ENCODE peak calls at places on chromosomes 16 and 17, in seven cellular contexts. B, C, K, G, X, T and R are unnamed samples.

GRCh38 chr17:80209765-80210164 is 10.4 kb downstream of the SGSH start:
- DNase-seq in C (no peak), K (no peak), G (no peak), B (no peak), T (no peak), X (no peak), R (no peak)

GRCh38 chr16:63312343-63312742 is 1276.1 kb upstream of the CDH8 start:
- DNase-seq in B (no peak), K (no peak), C (no peak), G (no peak), T (no peak), X (no peak), R (no peak)

GRCh38 chr16:57941016-57941656 is 29.8 kb downstream of the CNGB1 start:
- DNase-seq in G (peak), K (no peak), C (no peak), T (peak), B (peak), X (no peak), R (peak)

GRCh38 chr17:75848523-75849303 is 4.5 kb upstream of the UNC13D start:
- DNase-seq in K (peak), T (peak), X (peak), B (peak), C (peak), G (peak), R (peak)

GRCh38 chr17:65917560-65917959 is 274.4 kb downstream of the CEP112 start:
- DNase-seq in C (no peak), K (no peak), T (no peak), B (no peak), G (no peak), X (no peak), R (no peak)

GRCh38 chr16:16127469-16128116 is 95.7 kb downstream of the ABCC6 start:
- DNase-seq in T (peak), K (peak), X (peak), B (peak), C (peak), G (peak), R (peak)

GRCh38 chr17:16322636-16323035 is 30.6 kb downstream of the CENPV start:
- DNase-seq in K (no peak), X (no peak), B (no peak), G (peak), T (no peak), C (no peak), R (no peak)

GRCh38 chr16:17365211-17365541 is 105.6 kb downstream of the XYLT1 start:
- DNase-seq in X (no peak), G (no peak), C (no peak), B (no peak), T (no peak), K (no peak), R (no peak)

GRCh38 chr16:55625843-55626242 is 29.9 kb upstream of the SLC6A2 start:
- DNase-seq in K (no peak), C (no peak), G (no peak), B (no peak), X (no peak), T (no peak), R (no peak)

GRCh38 chr17:66240630-66241029 is 11.4 kb upstream of the APOH start:
- DNase-seq in C (no peak), T (no peak), X (no peak), G (no peak), B (no peak), K (no peak), R (peak)

GRCh38 chr16:50102046-50102756 is 36.4 kb downstream of the HEATR3 start:
- DNase-seq in C (no peak), X (no peak), K (no peak), G (no peak), T (no peak), B (no peak), R (peak)

GRCh38 chr17:8189041-8189710 is 804 bp downstream of the BORCS6 start:
- DNase-seq in X (no peak), T (no peak), K (no peak), B (no peak), G (no peak), C (peak), R (no peak)

GRCh38 chr16:525520-526180 is 1.9 kb upstream of the CAPN15 start:
- DNase-seq in G (peak), K (no peak), C (no peak), B (peak), T (peak), X (no peak), R (peak)

GRCh38 chr16:11423315-11424117 is 78.3 kb downstream of the RMI2 start:
- DNase-seq in B (no peak), X (peak), T (no peak), K (no peak), C (no peak), G (no peak), R (no peak)

GRCh38 chr16:65965632-65966031 is 400.9 kb upstream of the CDH5 start:
- DNase-seq in B (no peak), K (no peak), T (no peak), X (no peak), G (no peak), C (no peak), R (peak)

GRCh38 chr17:78895322-78895721 is 7.7 kb downstream of the CEP295NL start:
- DNase-seq in K (peak), B (no peak), X (no peak), T (no peak), C (no peak), G (no peak), R (no peak)

GRCh38 chr17:44400226-44400847 is 10.9 kb upstream of the ITGA2B start:
- DNase-seq in B (no peak), T (no peak), X (peak), C (peak), K (no peak), G (peak), R (peak)

GRCh38 chr17:78234261-78234865 is 2.9 kb downstream of the TMEM235 start:
- DNase-seq in G (no peak), T (no peak), B (no peak), X (no peak), K (no peak), C (no peak), R (no peak)

GRCh38 chr16:53094013-53094630 is 39.3 kb downstream of the CHD9 start:
- DNase-seq in B (peak), X (peak), K (peak), G (no peak), T (peak), C (no peak), R (peak)

GRCh38 chr16:50396770-50397525 is 28.2 kb upstream of the BRD7 start:
- DNase-seq in C (no peak), T (no peak), B (peak), X (no peak), G (no peak), K (no peak), R (peak)

GRCh38 chr16:62639890-62640289 is 603.7 kb upstream of the CDH8 start:
- DNase-seq in T (no peak), B (no peak), K (no peak), G (no peak), C (no peak), X (no peak), R (no peak)

GRCh38 chr16:10308305-10309193 is 77.3 kb upstream of the ATF7IP2 start:
- DNase-seq in X (no peak), T (peak), C (no peak), B (no peak), G (no peak), K (no peak), R (peak)

GRCh38 chr17:7328840-7329359 is at the start of gene NEURL4:
- DNase-seq in C (no peak), K (no peak), T (no peak), B (no peak), X (peak), G (no peak), R (peak)

GRCh38 chr16:10564591-10564990 is 15.8 kb downstream of the EMP2 start:
- DNase-seq in G (no peak), C (no peak), B (no peak), X (no peak), K (no peak), T (no peak), R (no peak)

GRCh38 chr17:13410874-13411273 is 190.9 kb downstream of the HS3ST3A1 start:
- DNase-seq in C (no peak), T (no peak), G (peak), X (no peak), K (no peak), B (no peak), R (peak)

GRCh38 chr17:64357191-64357981 is 33.3 kb downstream of the PECAM1 start:
- DNase-seq in T (peak), X (no peak), C (no peak), G (peak), B (no peak), K (peak), R (peak)

GRCh38 chr16:73956592-73957495 is 339.8 kb upstream of the PSMD7 start:
- DNase-seq in X (peak), K (no peak), B (peak), T (peak), C (peak), G (peak), R (peak)

GRCh38 chr16:83125999-83126568 is 499.3 kb downstream of the CDH13 start:
- DNase-seq in B (no peak), T (no peak), X (no peak), K (no peak), G (no peak), C (no peak), R (peak)

GRCh38 chr16:75238132-75238852 is 13.1 kb downstream of the BCAR1 start:
- DNase-seq in K (peak), X (no peak), B (peak), G (peak), T (peak), C (peak), R (no peak)

GRCh38 chr16:56163089-56163488 is 28.2 kb upstream of the GNAO1 start:
- DNase-seq in K (no peak), X (no peak), T (no peak), G (no peak), B (no peak), C (no peak), R (no peak)

GRCh38 chr16:3369073-3369472 is 13.4 kb downstream of the OR2C1 start:
- DNase-seq in K (no peak), X (no peak), B (no peak), C (no peak), T (no peak), G (no peak), R (no peak)

GRCh38 chr17:45650601-45651000 is 133.5 kb upstream of the CRHR1 start:
- DNase-seq in X (no peak), T (no peak), G (no peak), K (no peak), C (no peak), B (no peak), R (no peak)
- H3K4me3 ChIP-seq in X (no peak), T (no peak), G (no peak), K (no peak), C (no peak), B (no peak), R (no peak)

DNA sequence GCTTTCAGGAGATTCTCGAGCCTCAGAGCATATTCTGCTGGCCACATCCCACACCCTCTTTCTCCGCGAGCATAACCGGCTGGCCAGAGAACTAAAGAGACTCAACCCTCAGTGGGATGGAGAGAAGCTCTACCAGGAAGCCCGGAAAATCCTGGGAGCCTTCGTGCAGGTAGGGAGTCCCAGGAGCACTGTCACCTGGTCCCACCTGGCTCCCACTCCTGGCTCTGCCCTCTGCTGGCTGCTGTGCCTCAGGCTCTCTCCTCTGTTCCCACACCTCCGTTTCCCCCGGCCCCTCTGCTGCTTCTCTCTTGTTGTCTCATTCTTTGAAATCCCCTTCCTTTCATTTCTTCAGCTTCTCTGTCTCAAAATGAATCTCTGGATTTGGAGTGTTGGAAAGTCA is 16.4 kb downstream of the LPO start:
- DNase-seq in K (no peak), C (no peak), X (no peak), G (no peak), T (no peak), B (no peak), R (no peak)
- TF ChIP-seq CTCF in K (no peak), C (peak), X (peak), G (no peak), T (no peak), B (no peak), R (peak)

DNA sequence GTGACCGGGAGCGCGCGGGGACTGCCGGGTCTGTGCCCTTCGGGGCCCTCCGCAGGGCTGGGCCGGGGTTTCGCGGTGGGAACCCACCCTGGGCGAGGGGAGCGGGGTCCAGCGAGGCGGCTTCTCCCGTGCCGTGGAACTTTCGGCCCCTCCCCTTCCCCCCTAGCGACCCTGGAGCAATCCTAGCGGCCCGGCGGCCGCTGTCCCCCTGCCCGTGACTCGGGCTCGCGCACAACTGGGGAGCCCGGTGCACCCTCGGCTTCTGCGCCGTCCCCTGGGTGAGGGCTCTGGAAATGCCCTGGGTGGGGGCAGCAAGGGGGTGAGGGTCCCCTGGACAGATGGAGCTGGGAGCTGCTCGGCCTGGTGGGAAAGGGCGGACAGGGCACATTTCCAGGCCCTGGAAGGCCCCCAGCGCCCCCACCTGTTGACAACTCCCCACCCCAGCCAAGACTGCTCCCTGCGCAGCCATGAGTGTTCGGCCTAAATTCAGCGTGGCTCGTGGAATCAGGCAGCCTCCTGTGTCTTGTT is 562 bp downstream of the UTS2R start:
- DNase-seq in K (peak), G (no peak), T (no peak), B (no peak), C (no peak), X (no peak), R (no peak)
- H3K4me3 ChIP-seq in K (peak), G (no peak), T (peak), B (no peak), C (peak), X (no peak), R (no peak)

GRCh38 chr17:68698761-68699160 is 97.6 kb upstream of the FAM20A start:
- DNase-seq in X (no peak), G (peak), K (no peak), T (no peak), B (no peak), C (no peak), R (no peak)

GRCh38 chr17:68697850-68698313 is 96.7 kb upstream of the FAM20A start:
- DNase-seq in X (no peak), K (no peak), G (peak), B (no peak), C (no peak), T (no peak), R (peak)

GRCh38 chr17:68704897-68705296 is 103.7 kb upstream of the FAM20A start:
- DNase-seq in C (no peak), B (no peak), G (peak), T (peak), K (no peak), X (no peak), R (no peak)

GRCh38 chr17:68700391-68700790 is 99.2 kb upstream of the FAM20A start:
- DNase-seq in B (no peak), T (no peak), X (no peak), C (no peak), K (no peak), G (peak), R (no peak)

GRCh38 chr17:68701046-68701445 is 99.9 kb upstream of the FAM20A start:
- DNase-seq in B (no peak), G (peak), X (no peak), T (no peak), C (no peak), K (no peak), R (peak)
- TF ChIP-seq CTCF in B (no peak), G (no peak), X (no peak), T (no peak), C (no peak), K (no peak), R (no peak)

DNA sequence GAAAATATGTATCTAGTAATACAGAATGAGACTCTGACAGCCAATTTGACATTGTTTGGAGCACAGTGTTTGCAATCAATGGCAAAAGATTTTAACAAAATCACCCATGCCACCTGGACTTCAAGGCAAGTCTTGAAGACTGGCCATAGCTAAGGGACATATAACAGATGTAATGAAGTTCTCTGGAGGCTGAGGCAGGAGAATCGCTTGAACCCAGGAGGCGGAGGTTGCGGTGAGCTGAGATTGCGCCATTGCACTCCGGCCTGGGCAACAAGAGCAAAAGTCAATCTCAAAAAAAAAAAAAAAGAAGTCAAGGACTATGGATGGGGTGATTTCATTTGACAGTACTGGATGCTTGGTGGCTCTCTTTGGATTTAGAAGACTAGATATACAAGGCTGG is 5.6 kb upstream of the BPTF start:
- DNase-seq in C (no peak), B (no peak), G (no peak), T (no peak), X (no peak), K (no peak), R (no peak)
- H3K4me3 ChIP-seq in C (no peak), B (no peak), G (no peak), T (no peak), X (no peak), K (no peak), R (no peak)

DNA sequence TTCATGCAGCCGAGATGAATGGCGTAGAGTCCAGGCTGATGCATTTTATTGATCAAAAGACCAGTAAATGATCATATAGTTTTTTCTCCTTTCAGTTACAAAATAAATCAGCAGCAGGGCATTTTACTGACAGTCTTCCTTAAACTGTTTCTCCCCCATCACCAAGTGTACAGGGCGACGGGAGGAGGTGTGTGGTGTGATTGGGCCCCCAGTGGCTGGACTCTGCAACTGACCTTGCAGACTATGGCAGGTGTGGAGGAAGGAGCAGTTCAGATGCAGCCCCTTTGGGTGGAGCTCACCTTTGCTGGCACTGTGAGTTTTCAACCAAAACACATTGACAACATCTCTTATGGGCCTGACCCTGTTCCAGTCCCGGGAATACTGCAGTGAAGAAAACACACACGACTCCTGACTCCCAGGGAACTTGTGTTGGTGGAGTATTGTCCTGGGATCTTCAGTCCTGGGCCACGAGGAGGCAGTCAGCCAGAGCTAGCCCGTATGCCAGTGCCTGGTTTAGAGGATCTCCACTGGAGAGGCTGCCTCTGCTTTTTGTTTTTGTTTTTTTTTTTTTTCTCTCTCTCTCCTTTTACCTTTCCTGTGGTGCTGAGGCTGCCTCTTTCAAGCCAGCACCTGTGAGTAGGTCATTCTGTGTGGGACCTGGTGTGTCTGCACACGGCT is 29.8 kb downstream of the KIAA0513 start:
- DNase-seq in K (no peak), B (peak), X (peak), C (no peak), G (no peak), T (no peak), R (no peak)
- TF ChIP-seq CTCF in K (no peak), B (peak), X (peak), C (peak), G (peak), T (no peak), R (no peak)

GRCh38 chr16:85171004-85171808 is 58.9 kb upstream of the CIBAR2 start:
- DNase-seq in X (no peak), T (no peak), G (no peak), C (no peak), K (peak), B (no peak), R (no peak)

GRCh38 chr16:85173981-85174751 is 61.9 kb upstream of the CIBAR2 start:
- DNase-seq in C (peak), T (no peak), G (peak), B (peak), K (peak), X (no peak), R (peak)

GRCh38 chr16:85171809-85172464 is 59.7 kb upstream of the CIBAR2 start:
- DNase-seq in K (peak), B (no peak), T (no peak), G (peak), X (no peak), C (no peak), R (no peak)

GRCh38 chr16:85173077-85173980 is 61.1 kb upstream of the CIBAR2 start:
- DNase-seq in K (peak), T (no peak), C (peak), B (no peak), X (no peak), G (peak), R (peak)

GRCh38 chr16:85172465-85173071 is 60.3 kb upstream of the CIBAR2 start:
- DNase-seq in K (peak), B (peak), C (peak), T (no peak), G (no peak), X (no peak), R (peak)
- H3K4me3 ChIP-seq in K (peak), B (peak), C (no peak), T (peak), G (peak), X (no peak), R (no peak)